ENCODE peak calls at places on chromosomes 11 and 22, in seven cellular contexts. One of them, this sample, is unnamed. For H3K4me1, the result is how much of the 10 kb centered on the place peaks cover.

GRCh38 chr11:63343130-63343529 is 26.5 kb upstream of the SLC22A9 start:
- DNase-seq in CD8-positive, alpha-beta T cell: no peak
- DNase-seq in uterus: no peak
- DNase-seq in aorta: no peak
- DNase-seq in testis: no peak
- DNase-seq in spleen: no peak
- DNase-seq in body of pancreas: no peak
- DNase-seq in this sample: no peak

GRCh38 chr11:26042113-26042512 is 289.8 kb upstream of the ANO3 start:
- DNase-seq in CD8-positive, alpha-beta T cell: no peak
- DNase-seq in uterus: no peak
- DNase-seq in aorta: no peak
- DNase-seq in testis: no peak
- DNase-seq in spleen: peak
- DNase-seq in body of pancreas: no peak
- DNase-seq in this sample: no peak

GRCh38 chr11:86637976-86638375 is 34.4 kb downstream of the ME3 start:
- DNase-seq in CD8-positive, alpha-beta T cell: no peak
- DNase-seq in uterus: no peak
- DNase-seq in aorta: no peak
- DNase-seq in testis: no peak
- DNase-seq in spleen: no peak
- DNase-seq in body of pancreas: no peak
- DNase-seq in this sample: no peak

GRCh38 chr11:104892723-104893511 is 5.3 kb downstream of the CASP12 start:
- DNase-seq in CD8-positive, alpha-beta T cell: no peak
- DNase-seq in uterus: no peak
- DNase-seq in aorta: no peak
- DNase-seq in testis: no peak
- DNase-seq in spleen: no peak
- DNase-seq in body of pancreas: no peak
- DNase-seq in this sample: no peak

GRCh38 chr11:65575568-65576231 is at the start of gene EHBP1L1:
- DNase-seq in CD8-positive, alpha-beta T cell: peak
- DNase-seq in uterus: peak
- DNase-seq in aorta: peak
- DNase-seq in testis: peak
- DNase-seq in spleen: peak
- DNase-seq in body of pancreas: peak
- DNase-seq in this sample: peak

GRCh38 chr22:50008151-50009040 is 4.2 kb downstream of the IL17REL start:
- DNase-seq in CD8-positive, alpha-beta T cell: no peak
- DNase-seq in uterus: no peak
- DNase-seq in aorta: peak
- DNase-seq in testis: no peak
- DNase-seq in spleen: no peak
- DNase-seq in body of pancreas: no peak
- DNase-seq in this sample: peak

GRCh38 chr22:49096476-49096875 is 731.2 kb downstream of the BRD1 start:
- DNase-seq in CD8-positive, alpha-beta T cell: no peak
- DNase-seq in uterus: no peak
- DNase-seq in aorta: no peak
- DNase-seq in testis: no peak
- DNase-seq in spleen: no peak
- DNase-seq in body of pancreas: no peak
- DNase-seq in this sample: no peak

GRCh38 chr11:118898400-118899295 is 15.0 kb downstream of the CXCR5 start:
- DNase-seq in CD8-positive, alpha-beta T cell: peak
- DNase-seq in uterus: no peak
- DNase-seq in aorta: peak
- DNase-seq in testis: no peak
- DNase-seq in spleen: peak
- DNase-seq in body of pancreas: no peak
- DNase-seq in this sample: no peak

GRCh38 chr11:46237248-46238077 is 40.0 kb upstream of the CREB3L1 start:
- DNase-seq in CD8-positive, alpha-beta T cell: peak
- DNase-seq in uterus: peak
- DNase-seq in aorta: peak
- DNase-seq in testis: peak
- DNase-seq in spleen: peak
- DNase-seq in body of pancreas: peak
- DNase-seq in this sample: peak

GRCh38 chr11:69311767-69312385 is 17.9 kb downstream of the MYEOV start:
- DNase-seq in CD8-positive, alpha-beta T cell: peak
- DNase-seq in uterus: no peak
- DNase-seq in aorta: no peak
- DNase-seq in testis: no peak
- DNase-seq in spleen: peak
- DNase-seq in body of pancreas: no peak
- DNase-seq in this sample: peak

GRCh38 chr11:3003396-3004231 is 11.5 kb upstream of the NAP1L4 start:
- DNase-seq in CD8-positive, alpha-beta T cell: no peak
- DNase-seq in uterus: no peak
- DNase-seq in aorta: peak
- DNase-seq in testis: no peak
- DNase-seq in spleen: no peak
- DNase-seq in body of pancreas: no peak
- DNase-seq in this sample: no peak

GRCh38 chr11:45371251-45371749 is 85.2 kb upstream of the SYT13 start:
- DNase-seq in CD8-positive, alpha-beta T cell: peak
- DNase-seq in uterus: peak
- DNase-seq in aorta: peak
- DNase-seq in testis: peak
- DNase-seq in spleen: no peak
- DNase-seq in body of pancreas: peak
- DNase-seq in this sample: peak

GRCh38 chr11:117945047-117945820 is 16.0 kb upstream of the TMPRSS13 start:
- DNase-seq in CD8-positive, alpha-beta T cell: no peak
- DNase-seq in uterus: no peak
- DNase-seq in aorta: no peak
- DNase-seq in testis: no peak
- DNase-seq in spleen: no peak
- DNase-seq in body of pancreas: no peak
- DNase-seq in this sample: no peak

GRCh38 chr11:68113986-68114385 is 7.2 kb downstream of the CHKA start:
- DNase-seq in CD8-positive, alpha-beta T cell: no peak
- DNase-seq in uterus: no peak
- DNase-seq in aorta: no peak
- DNase-seq in testis: no peak
- DNase-seq in spleen: no peak
- DNase-seq in body of pancreas: no peak
- DNase-seq in this sample: no peak

GRCh38 chr11:14894657-14895598 is 2.9 kb upstream of the CYP2R1 start:
- DNase-seq in CD8-positive, alpha-beta T cell: no peak
- DNase-seq in uterus: no peak
- DNase-seq in aorta: no peak
- DNase-seq in testis: peak
- DNase-seq in spleen: peak
- DNase-seq in body of pancreas: peak
- DNase-seq in this sample: no peak

GRCh38 chr22:45504703-45505341 is 2.1 kb downstream of the FBLN1 start:
- DNase-seq in CD8-positive, alpha-beta T cell: no peak
- DNase-seq in uterus: no peak
- DNase-seq in aorta: peak
- DNase-seq in testis: peak
- DNase-seq in spleen: no peak
- DNase-seq in body of pancreas: no peak
- DNase-seq in this sample: no peak

GRCh38 chr11:35324981-35325380 is 94.4 kb downstream of the SLC1A2 start:
- DNase-seq in CD8-positive, alpha-beta T cell: no peak
- DNase-seq in uterus: no peak
- DNase-seq in aorta: no peak
- DNase-seq in testis: no peak
- DNase-seq in spleen: no peak
- DNase-seq in body of pancreas: no peak
- DNase-seq in this sample: no peak

GRCh38 chr11:36817336-36817965 is 219.4 kb upstream of the RAG2 start:
- DNase-seq in CD8-positive, alpha-beta T cell: no peak
- DNase-seq in uterus: no peak
- DNase-seq in aorta: no peak
- DNase-seq in testis: no peak
- DNase-seq in spleen: no peak
- DNase-seq in body of pancreas: no peak
- DNase-seq in this sample: no peak

GRCh38 chr11:45450189-45450588 is 164.0 kb upstream of the SYT13 start:
- DNase-seq in CD8-positive, alpha-beta T cell: no peak
- DNase-seq in uterus: no peak
- DNase-seq in aorta: no peak
- DNase-seq in testis: no peak
- DNase-seq in spleen: no peak
- DNase-seq in body of pancreas: no peak
- DNase-seq in this sample: no peak

GRCh38 chr11:29343465-29344333 is 673.1 kb downstream of the KCNA4 start:
- DNase-seq in CD8-positive, alpha-beta T cell: no peak
- DNase-seq in uterus: peak
- DNase-seq in aorta: peak
- DNase-seq in testis: peak
- DNase-seq in spleen: peak
- DNase-seq in body of pancreas: peak
- DNase-seq in this sample: no peak

GRCh38 chr22:20132686-20133246 is 1.2 kb downstream of the ZDHHC8 start:
- DNase-seq in CD8-positive, alpha-beta T cell: no peak
- DNase-seq in uterus: no peak
- DNase-seq in aorta: no peak
- DNase-seq in testis: no peak
- DNase-seq in spleen: no peak
- DNase-seq in body of pancreas: no peak
- DNase-seq in this sample: no peak
- H3K4me1 ChIP-seq in CD8-positive, alpha-beta T cell: half or more
- H3K4me1 ChIP-seq in uterus: under half
- H3K4me1 ChIP-seq in aorta: under half
- H3K4me1 ChIP-seq in testis: under half
- H3K4me1 ChIP-seq in spleen: half or more
- H3K4me1 ChIP-seq in body of pancreas: half or more
- H3K4me1 ChIP-seq in this sample: half or more

DNA sequence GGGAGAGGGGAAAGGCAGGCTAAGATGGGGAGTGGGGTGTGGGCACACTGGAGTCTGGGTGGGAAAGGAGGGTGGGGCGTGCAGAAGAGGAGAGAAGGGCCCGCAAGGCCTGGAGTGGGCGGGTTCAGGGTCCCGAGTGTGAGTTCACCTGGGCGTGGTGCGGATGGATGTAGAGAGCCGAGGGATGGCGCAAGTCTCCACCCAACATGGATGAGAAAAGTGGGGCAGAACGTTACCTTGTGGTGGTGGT is 364 bp upstream of the ABCC8 start:
- DNase-seq in CD8-positive, alpha-beta T cell: no peak
- DNase-seq in uterus: no peak
- DNase-seq in aorta: no peak
- DNase-seq in testis: no peak
- DNase-seq in spleen: no peak
- DNase-seq in body of pancreas: no peak
- DNase-seq in this sample: no peak
- H3K4me3 ChIP-seq in CD8-positive, alpha-beta T cell: no peak
- H3K4me3 ChIP-seq in uterus: no peak
- H3K4me3 ChIP-seq in aorta: no peak
- H3K4me3 ChIP-seq in testis: no peak
- H3K4me3 ChIP-seq in spleen: no peak
- H3K4me3 ChIP-seq in body of pancreas: no peak
- H3K4me3 ChIP-seq in this sample: no peak

GRCh38 chr22:23215294-23216204 is 35.2 kb downstream of the BCR start:
- DNase-seq in CD8-positive, alpha-beta T cell: no peak
- DNase-seq in uterus: no peak
- DNase-seq in aorta: peak
- DNase-seq in testis: peak
- DNase-seq in spleen: peak
- DNase-seq in body of pancreas: peak
- DNase-seq in this sample: no peak
- H3K4me1 ChIP-seq in CD8-positive, alpha-beta T cell: half or more
- H3K4me1 ChIP-seq in uterus: under half
- H3K4me1 ChIP-seq in aorta: under half
- H3K4me1 ChIP-seq in testis: half or more
- H3K4me1 ChIP-seq in spleen: half or more
- H3K4me1 ChIP-seq in body of pancreas: half or more
- H3K4me1 ChIP-seq in this sample: half or more

GRCh38 chr11:20061766-20062165 is 98.5 kb downstream of the DBX1 start:
- DNase-seq in CD8-positive, alpha-beta T cell: no peak
- DNase-seq in uterus: no peak
- DNase-seq in aorta: no peak
- DNase-seq in testis: no peak
- DNase-seq in spleen: no peak
- DNase-seq in body of pancreas: no peak
- DNase-seq in this sample: no peak

GRCh38 chr11:20058749-20059458 is 101.4 kb downstream of the DBX1 start:
- DNase-seq in CD8-positive, alpha-beta T cell: no peak
- DNase-seq in uterus: no peak
- DNase-seq in aorta: no peak
- DNase-seq in testis: no peak
- DNase-seq in spleen: no peak
- DNase-seq in body of pancreas: no peak
- DNase-seq in this sample: no peak

GRCh38 chr11:20060180-20060579 is 100.1 kb downstream of the DBX1 start:
- DNase-seq in CD8-positive, alpha-beta T cell: no peak
- DNase-seq in uterus: no peak
- DNase-seq in aorta: no peak
- DNase-seq in testis: no peak
- DNase-seq in spleen: no peak
- DNase-seq in body of pancreas: no peak
- DNase-seq in this sample: no peak

GRCh38 chr11:20059587-20060021 is 100.7 kb downstream of the DBX1 start:
- DNase-seq in CD8-positive, alpha-beta T cell: no peak
- DNase-seq in uterus: no peak
- DNase-seq in aorta: no peak
- DNase-seq in testis: no peak
- DNase-seq in spleen: no peak
- DNase-seq in body of pancreas: no peak
- DNase-seq in this sample: no peak

GRCh38 chr11:20060647-20061205 is 99.5 kb downstream of the DBX1 start:
- DNase-seq in CD8-positive, alpha-beta T cell: no peak
- DNase-seq in uterus: no peak
- DNase-seq in aorta: no peak
- DNase-seq in testis: no peak
- DNase-seq in spleen: no peak
- DNase-seq in body of pancreas: no peak
- DNase-seq in this sample: no peak
- H3K4me3 ChIP-seq in CD8-positive, alpha-beta T cell: no peak
- H3K4me3 ChIP-seq in uterus: no peak
- H3K4me3 ChIP-seq in aorta: no peak
- H3K4me3 ChIP-seq in testis: no peak
- H3K4me3 ChIP-seq in spleen: no peak
- H3K4me3 ChIP-seq in body of pancreas: no peak
- H3K4me3 ChIP-seq in this sample: no peak

DNA sequence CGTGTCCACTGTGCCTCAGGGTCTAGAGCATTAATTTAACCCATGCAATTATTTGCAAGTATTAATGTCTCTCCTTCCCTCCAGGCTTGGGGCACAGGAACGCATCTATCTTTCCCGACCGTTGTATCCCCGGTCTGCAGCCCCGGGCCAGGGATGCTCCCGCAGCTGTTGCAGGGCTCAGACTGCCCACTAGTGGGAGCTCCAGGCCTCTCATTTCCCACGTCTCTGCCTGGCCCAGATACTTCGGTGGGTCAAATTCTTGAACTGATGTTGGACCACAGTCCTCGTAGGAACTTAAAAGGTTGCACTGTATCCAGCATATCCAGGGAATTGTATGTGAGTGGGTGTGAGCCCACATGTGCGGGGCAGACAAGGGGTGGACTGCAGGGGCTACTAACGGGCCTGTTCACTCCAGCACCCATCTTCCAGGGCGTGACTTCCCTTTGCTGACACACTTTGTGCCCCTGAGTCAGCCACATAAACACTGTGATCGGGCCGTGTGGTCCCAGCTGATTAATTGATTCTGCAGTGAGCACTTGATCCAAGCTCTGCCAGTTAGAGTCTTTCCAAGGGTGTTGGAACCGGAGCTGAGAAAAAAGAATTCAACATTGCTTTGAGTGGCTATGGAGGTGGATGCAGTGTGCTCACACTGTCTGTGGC is 451.3 kb downstream of the TBC1D22A start:
- DNase-seq in CD8-positive, alpha-beta T cell: no peak
- DNase-seq in uterus: no peak
- DNase-seq in aorta: no peak
- DNase-seq in testis: peak
- DNase-seq in spleen: peak
- DNase-seq in body of pancreas: no peak
- DNase-seq in this sample: peak
- H3K4me1 ChIP-seq in CD8-positive, alpha-beta T cell: under half
- H3K4me1 ChIP-seq in uterus: under half
- H3K4me1 ChIP-seq in aorta: under half
- H3K4me1 ChIP-seq in testis: under half
- H3K4me1 ChIP-seq in spleen: under half
- H3K4me1 ChIP-seq in body of pancreas: under half
- H3K4me1 ChIP-seq in this sample: under half